ENCODE peak calls at places on chromosomes 13 and 19, in seven cellular contexts. A, Q, H, O, R, D and U are unnamed samples.

GRCh38 chr13:97809576-97809975 is 143.9 kb upstream of the IPO5 start:
- DNase-seq in A (no peak), Q (peak), H (no peak), O (peak), R (peak), D (no peak), U (no peak)

GRCh38 chr19:55173717-55174409 is 6.2 kb downstream of the SYT5 start:
- DNase-seq in A (peak), Q (peak), H (peak), O (peak), R (peak), D (peak), U (peak)

GRCh38 chr13:114143806-114144605 is 11.6 kb upstream of the RASA3 start:
- DNase-seq in A (no peak), Q (no peak), H (peak), O (no peak), R (no peak), D (no peak), U (no peak)

GRCh38 chr19:1618157-1619093 is 13.2 kb upstream of the UQCR11 start:
- DNase-seq in A (no peak), Q (peak), H (peak), O (peak), R (no peak), D (no peak), U (no peak)

GRCh38 chr19:38469151-38469550 is 35.7 kb downstream of the RYR1 start:
- DNase-seq in A (no peak), Q (no peak), H (no peak), O (no peak), R (no peak), D (no peak), U (no peak)

GRCh38 chr13:50901701-50902100 is 7.9 kb upstream of the RNASEH2B start:
- DNase-seq in A (no peak), Q (no peak), H (no peak), O (no peak), R (peak), D (no peak), U (no peak)

GRCh38 chr19:52138614-52139290 is 986 bp downstream of the ZNF616 start:
- DNase-seq in A (no peak), Q (peak), H (no peak), O (peak), R (peak), D (no peak), U (no peak)

GRCh38 chr13:95185851-95186250 is 115.4 kb downstream of the ABCC4 start:
- DNase-seq in A (no peak), Q (peak), H (no peak), O (no peak), R (no peak), D (no peak), U (no peak)

GRCh38 chr13:59409651-59410200 is 754.0 kb downstream of the DIAPH3 start:
- DNase-seq in A (no peak), Q (no peak), H (no peak), O (no peak), R (peak), D (no peak), U (no peak)

GRCh38 chr13:83819156-83819555 is 63.1 kb downstream of the SLITRK1 start:
- DNase-seq in A (no peak), Q (no peak), H (no peak), O (peak), R (peak), D (no peak), U (no peak)

GRCh38 chr19:45999653-46000121 is 4.4 kb downstream of the CCDC61 start:
- DNase-seq in A (no peak), Q (peak), H (no peak), O (peak), R (peak), D (no peak), U (no peak)

GRCh38 chr13:99665716-99666115 is 164.4 kb downstream of the TM9SF2 start:
- DNase-seq in A (no peak), Q (no peak), H (no peak), O (no peak), R (no peak), D (no peak), U (no peak)

GRCh38 chr13:31898383-31899071 is 133.0 kb upstream of the FRY start:
- DNase-seq in A (no peak), Q (no peak), H (no peak), O (peak), R (no peak), D (no peak), U (no peak)

GRCh38 chr19:30297969-30298368 is 74.2 kb upstream of the ZNF536 start:
- DNase-seq in A (no peak), Q (no peak), H (no peak), O (no peak), R (no peak), D (no peak), U (no peak)

GRCh38 chr13:42373048-42373812 is 101.3 kb downstream of the AKAP11 start:
- DNase-seq in A (no peak), Q (no peak), H (no peak), O (no peak), R (no peak), D (no peak), U (no peak)

GRCh38 chr19:35155981-35156672 is 1.6 kb downstream of the FXYD5 start:
- DNase-seq in A (no peak), Q (no peak), H (no peak), O (no peak), R (no peak), D (no peak), U (no peak)

GRCh38 chr19:35155441-35155840 is 906 bp downstream of the FXYD5 start:
- DNase-seq in A (no peak), Q (no peak), H (no peak), O (no peak), R (no peak), D (no peak), U (no peak)

GRCh38 chr19:35154535-35155406 is at the start of gene FXYD5:
- DNase-seq in A (peak), Q (peak), H (peak), O (peak), R (peak), D (peak), U (no peak)

GRCh38 chr19:35151273-35152065 is 3.1 kb upstream of the FXYD5 start:
- DNase-seq in A (no peak), Q (no peak), H (no peak), O (no peak), R (no peak), D (no peak), U (no peak)

GRCh38 chr19:35153701-35154534 is 617 bp upstream of the FXYD5 start:
- DNase-seq in A (no peak), Q (peak), H (peak), O (peak), R (peak), D (no peak), U (no peak)
- TF ChIP-seq CTCF in A (no peak), Q (peak), H (peak), O (peak), R (peak), D (peak), U (peak)

DNA sequence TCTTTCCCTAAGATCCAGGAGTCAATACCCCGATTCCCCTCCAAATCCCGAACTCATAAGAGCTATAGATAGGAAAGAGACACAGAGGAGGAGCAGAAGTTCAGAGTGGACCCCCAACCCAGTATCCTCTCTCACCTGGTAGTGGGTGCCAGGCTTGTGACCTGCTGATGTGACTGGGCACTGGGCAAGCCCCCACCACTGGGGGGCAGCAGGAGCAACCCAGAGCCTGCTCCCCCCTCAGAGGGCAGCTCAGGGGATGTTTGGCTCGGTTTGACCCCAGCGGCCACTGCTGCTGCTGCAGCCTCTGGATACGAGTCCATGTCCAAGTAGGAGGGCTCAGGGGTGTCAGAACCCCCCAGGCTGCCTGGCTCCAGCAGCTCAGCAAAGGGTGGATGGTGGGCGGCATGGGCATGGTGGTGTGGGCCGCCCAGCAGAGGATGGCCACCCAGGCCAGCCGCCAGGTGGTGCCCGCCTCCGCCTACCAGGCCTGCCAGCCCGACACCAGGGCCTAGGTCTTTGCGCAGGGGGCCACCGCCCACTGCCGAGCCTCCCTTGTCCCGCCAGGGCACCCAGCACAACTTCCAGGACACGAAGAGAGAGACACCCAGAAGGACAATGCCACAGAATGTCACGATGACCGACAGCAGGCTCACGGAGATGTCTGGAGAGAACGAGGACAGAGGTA is 7.4 kb downstream of the SYT3 start:
- DNase-seq in A (no peak), Q (no peak), H (no peak), O (no peak), R (no peak), D (no peak), U (no peak)
- TF ChIP-seq CTCF in A (no peak), Q (peak), H (no peak), O (no peak), R (no peak), D (no peak), U (no peak)

DNA sequence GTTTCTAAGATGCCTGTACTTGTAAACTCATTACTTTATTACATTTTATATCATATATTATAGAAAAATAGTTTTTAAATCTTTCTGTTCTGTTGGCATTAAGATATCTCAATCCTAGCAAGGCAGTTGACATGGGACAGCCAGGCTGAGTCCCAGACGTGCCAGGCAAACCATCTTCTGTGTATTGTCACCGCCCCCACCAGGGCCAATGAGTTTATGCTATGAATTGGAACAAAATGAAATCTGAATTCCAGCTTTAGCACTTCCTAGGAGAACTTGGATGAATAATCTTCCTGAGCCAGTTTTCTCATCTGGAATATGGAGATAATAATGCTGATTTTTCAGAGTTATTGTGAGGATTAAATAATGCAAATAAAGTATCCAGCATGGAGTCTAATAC is 79.9 kb upstream of the GSX1 start:
- DNase-seq in A (no peak), Q (peak), H (no peak), O (peak), R (no peak), D (peak), U (no peak)
- TF ChIP-seq CTCF in A (no peak), Q (no peak), H (no peak), O (peak), R (peak), D (peak), U (no peak)

GRCh38 chr13:47598340-47598911 is 402.6 kb downstream of the SUCLA2 start:
- DNase-seq in A (no peak), Q (peak), H (no peak), O (peak), R (peak), D (no peak), U (no peak)

GRCh38 chr13:47592256-47592655 is 408.8 kb downstream of the SUCLA2 start:
- DNase-seq in A (no peak), Q (no peak), H (no peak), O (no peak), R (no peak), D (no peak), U (no peak)

GRCh38 chr13:47594833-47595232 is 406.2 kb downstream of the SUCLA2 start:
- DNase-seq in A (no peak), Q (peak), H (no peak), O (peak), R (no peak), D (no peak), U (no peak)
- TF ChIP-seq CTCF in A (no peak), Q (no peak), H (no peak), O (peak), R (peak), D (no peak), U (peak)

GRCh38 chr19:11286312-11286974 is 9.5 kb upstream of the TSPAN16 start:
- DNase-seq in A (no peak), Q (peak), H (no peak), O (peak), R (peak), D (no peak), U (no peak)
- TF ChIP-seq CTCF in A (no peak), Q (peak), H (no peak), O (peak), R (peak), D (peak), U (no peak)